ENCODE peak calls at places on chromosomes 13 and 19, in eight cellular contexts. T is AG09309, U is GM12865, F is HCT116, I is omental fat pad, N is lung, R is BJ, V is GM23338. K is an unnamed sample.

GRCh38 chr19:2524840-2525723 is 49.2 kb downstream of the GADD45B start:
- DNase-seq in I (no peak), F (peak; percentile 87), N (no peak), U (no peak), T (no peak), V (peak; percentile 43), R (no peak), K (no peak)

GRCh38 chr13:110528371-110528770 is 33.2 kb downstream of the RAB20 start:
- DNase-seq in V (no peak), N (no peak), I (no peak), R (no peak), U (no peak), T (peak; percentile 24), F (no peak), K (no peak)

GRCh38 chr19:15464394-15465385 is at the start of gene RASAL3:
- DNase-seq in R (no peak), N (no peak), U (peak; percentile 86), V (peak; percentile 49), T (no peak), I (no peak), F (no peak), K (no peak)

GRCh38 chr13:83853771-83854170 is 28.5 kb downstream of the SLITRK1 start:
- DNase-seq in F (no peak), T (no peak), N (no peak), I (no peak), U (no peak), V (no peak), R (no peak), K (no peak)

GRCh38 chr13:51178456-51179074 is 43.6 kb upstream of the FAM124A start:
- DNase-seq in U (no peak), F (no peak), I (no peak), T (no peak), V (no peak), R (no peak), N (no peak), K (no peak)

GRCh38 chr13:62510906-62511655 is 1095.4 kb upstream of the PCDH20 start:
- DNase-seq in T (no peak), I (no peak), F (no peak), V (peak; percentile 74), R (no peak), U (peak; percentile 59), N (no peak), K (no peak)

GRCh38 chr13:41384749-41385503 is 72.4 kb upstream of the RGCC start:
- DNase-seq in T (no peak), I (no peak), R (no peak), U (peak; percentile 11), F (no peak), V (peak; percentile 41), N (no peak), K (no peak)

GRCh38 chr19:51798958-51799310 is 4.0 kb downstream of the FPR3 start:
- DNase-seq in V (no peak), I (no peak), R (no peak), T (no peak), F (no peak), U (no peak), N (no peak), K (no peak)

GRCh38 chr19:46279177-46279576 is 17.7 kb upstream of the HIF3A start:
- DNase-seq in N (no peak), F (no peak), U (no peak), R (no peak), V (peak; percentile 60), I (no peak), T (no peak), K (no peak)

GRCh38 chr19:3766520-3766919 is 4.0 kb downstream of the MRPL54 start:
- DNase-seq in T (no peak), R (no peak), V (no peak), U (no peak), F (no peak), I (no peak), N (no peak), K (no peak)

GRCh38 chr19:1469936-1470863 is 8.8 kb downstream of the C19orf25 start:
- DNase-seq in T (no peak), N (no peak), I (no peak), F (peak; percentile 42), U (peak; percentile 36), R (no peak), V (peak; percentile 84), K (no peak)

GRCh38 chr19:8639821-8640401 is 9.5 kb downstream of the NFILZ start:
- DNase-seq in U (no peak), I (no peak), V (peak; percentile 32), R (no peak), T (no peak), N (no peak), F (no peak), K (no peak)

GRCh38 chr19:8640402-8641004 is 10.1 kb downstream of the NFILZ start:
- DNase-seq in I (no peak), U (no peak), R (no peak), T (no peak), F (no peak), N (peak; percentile 54), V (no peak), K (no peak)

GRCh38 chr19:8641221-8641907 is 10.9 kb downstream of the NFILZ start:
- DNase-seq in I (no peak), N (no peak), T (no peak), R (no peak), U (no peak), F (no peak), V (no peak), K (no peak)

GRCh38 chr19:8641908-8642547 is 11.6 kb downstream of the NFILZ start:
- DNase-seq in N (no peak), R (no peak), U (peak; percentile 49), I (no peak), T (no peak), V (peak; percentile 75), F (peak; percentile 51), K (peak; percentile 12)

DNA sequence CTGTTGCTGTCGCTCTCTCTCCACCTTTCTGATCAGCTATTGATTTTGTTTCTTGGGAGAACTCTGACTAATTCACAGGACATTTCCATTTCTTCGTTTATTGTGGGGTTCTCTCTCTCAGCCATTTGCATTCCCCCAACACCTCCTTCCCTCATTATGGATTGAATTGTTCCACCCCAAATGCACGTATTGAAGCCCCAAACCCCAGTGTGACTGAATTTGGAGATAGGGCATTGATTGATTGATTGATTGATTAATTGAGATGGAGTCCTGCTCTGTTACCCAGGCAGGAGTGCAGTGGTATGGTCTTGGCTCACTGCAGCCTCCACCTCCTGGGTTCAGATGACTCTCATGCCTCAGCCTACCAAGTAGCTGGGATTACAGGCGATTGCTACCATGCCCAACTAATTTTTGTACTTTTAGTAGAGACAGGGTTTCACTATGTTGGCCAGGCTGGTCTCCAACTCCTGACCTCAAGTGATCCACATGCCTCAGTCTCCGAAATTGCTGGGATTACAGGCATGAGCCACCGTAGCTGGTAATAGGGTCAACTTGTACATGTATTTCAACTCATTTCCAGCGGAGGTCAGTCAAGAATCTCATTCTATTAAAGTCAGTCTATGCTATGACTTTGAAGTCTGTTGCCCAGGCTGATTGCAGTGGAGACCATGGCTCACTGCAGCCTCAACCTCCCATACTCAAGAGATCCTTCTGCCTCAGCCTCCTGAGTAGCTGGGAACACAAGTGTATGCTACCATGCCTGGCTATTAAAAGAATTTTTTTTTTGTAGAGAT is 13.6 kb downstream of the NFILZ start:
- DNase-seq in U (no peak), I (no peak), V (no peak), T (no peak), R (no peak), F (no peak), N (no peak), K (no peak)
- TF ChIP-seq CTCF in U (no peak), I (no peak), V (peak; percentile 17), T (no peak), R (no peak), F (no peak), N (no peak), K (no peak)

GRCh38 chr19:55642153-55643002 is 1.1 kb upstream of the ZNF581 start:
- DNase-seq in V (no peak), N (no peak), F (no peak), U (peak; percentile 49), R (no peak), I (no peak), T (no peak), K (no peak)

GRCh38 chr19:55641376-55642152 is 762 bp downstream of the ZNF580 start:
- DNase-seq in R (no peak), N (no peak), F (no peak), T (no peak), V (peak; percentile 67), I (no peak), U (peak; percentile 50), K (no peak)

GRCh38 chr19:55638864-55639359 is 1.9 kb upstream of the ZNF580 start:
- DNase-seq in F (no peak), R (no peak), T (no peak), N (no peak), V (peak; percentile 81), U (peak; percentile 78), I (no peak), K (peak; percentile 55)

GRCh38 chr19:55640577-55641375 is at the start of gene ZNF580:
- DNase-seq in V (peak; percentile 75), R (no peak), N (peak; percentile 63), I (no peak), F (no peak), U (peak; percentile 88), T (no peak), K (peak; percentile 49)

DNA sequence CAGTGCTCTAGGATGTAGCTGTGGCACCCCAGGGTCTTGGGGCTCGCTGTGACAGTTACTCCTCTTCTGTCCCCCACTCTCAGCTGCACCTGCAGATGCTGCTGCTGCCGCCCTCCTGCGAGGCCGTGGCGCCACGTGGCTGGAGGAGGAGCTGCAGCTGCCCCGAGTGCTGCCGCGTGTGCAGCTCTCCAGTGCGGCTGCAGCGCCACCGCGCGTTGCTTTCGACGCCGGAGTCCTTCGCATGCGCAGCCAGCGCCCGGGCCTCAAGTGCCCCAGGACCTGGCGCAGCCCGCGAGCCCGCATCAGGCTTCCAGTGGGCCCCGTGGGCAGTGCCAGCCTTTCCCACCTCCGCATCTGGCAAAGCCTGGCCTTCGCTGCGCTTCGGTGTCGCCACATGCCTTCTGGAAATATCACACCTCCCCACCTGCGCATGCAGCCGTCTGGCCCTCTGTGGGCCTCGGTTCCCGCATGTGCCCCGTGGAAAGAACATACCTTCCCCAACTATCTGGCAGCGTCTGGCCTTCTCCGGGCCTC is 692 bp upstream of the ZNF580 start:
- DNase-seq in U (peak; percentile 95), T (no peak), N (peak; percentile 64), F (no peak), R (no peak), I (no peak), V (peak; percentile 75), K (no peak)
- TF ChIP-seq CTCF in U (peak; percentile 80), T (peak; percentile 57), N (peak; percentile 27), F (no peak), R (peak; percentile 60), I (peak; percentile 5), V (peak; percentile 54), K (no peak)

DNA sequence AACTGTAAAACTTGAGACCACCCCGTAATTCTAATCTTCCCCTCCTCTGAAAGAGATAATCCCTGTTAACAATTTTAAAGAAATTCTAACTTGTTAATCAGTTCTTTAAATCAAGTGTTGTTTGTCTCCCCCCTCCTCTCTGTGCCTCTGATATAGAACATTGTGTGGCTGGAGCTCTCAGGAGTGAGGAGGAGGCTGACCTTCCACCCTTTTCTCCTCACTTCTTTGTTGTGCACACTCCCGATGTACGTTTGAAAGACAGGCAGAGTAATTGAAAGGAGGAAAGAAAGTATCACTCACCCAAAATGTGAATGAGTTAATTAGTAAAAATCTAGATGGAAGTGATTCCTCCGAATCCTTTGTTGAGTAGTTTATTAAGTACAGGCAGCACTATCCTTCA is 43.8 kb downstream of the TNFRSF19 start:
- DNase-seq in F (no peak), N (no peak), R (no peak), T (no peak), I (no peak), U (no peak), V (no peak), K (no peak)
- TF ChIP-seq CTCF in F (no peak), N (no peak), R (no peak), T (no peak), I (no peak), U (no peak), V (no peak), K (no peak)

GRCh38 chr13:22278336-22278929 is 607.6 kb downstream of the FGF9 start:
- DNase-seq in T (no peak), V (peak; percentile 71), N (peak; percentile 58), F (peak; percentile 34), U (peak; percentile 81), R (no peak), I (peak; percentile 35), K (peak; percentile 68)
- TF ChIP-seq CTCF in T (no peak), V (peak; percentile 66), N (peak; percentile 6), F (peak; percentile 31), U (peak; percentile 48), R (peak; percentile 37), I (no peak), K (peak; percentile 34)